ENCODE peak calls at places on chromosomes 13 and 19, in nine cellular contexts. One of them, this sample, is unnamed.
A peak's percentile ranks its signal among the peaks of the same experiment; 100 is the strongest.

GRCh38 chr13:106492576-106493323 is 42.7 kb downstream of the EFNB2 start:
- DNase-seq in AG04450: no peak
- DNase-seq in T-helper 17 cell: no peak
- DNase-seq in sigmoid colon: no peak
- DNase-seq in aorta: no peak
- DNase-seq in H1: no peak
- DNase-seq in heart right ventricle: no peak
- DNase-seq in body of pancreas: no peak
- DNase-seq in naive thymus-derived CD4-positive, alpha-beta T cell: no peak
- DNase-seq in this sample: no peak

GRCh38 chr19:1214862-1215731 is 9.5 kb downstream of the STK11 start:
- DNase-seq in T-helper 17 cell: no peak
- DNase-seq in H1: no peak
- DNase-seq in heart right ventricle: peak; percentile 79
- DNase-seq in body of pancreas: peak; percentile 86
- DNase-seq in sigmoid colon: peak; percentile 87
- DNase-seq in aorta: peak; percentile 92
- DNase-seq in AG04450: no peak
- DNase-seq in naive thymus-derived CD4-positive, alpha-beta T cell: no peak
- DNase-seq in this sample: no peak

GRCh38 chr19:19460258-19460731 is 54.8 kb downstream of the GATAD2A start:
- DNase-seq in T-helper 17 cell: no peak
- DNase-seq in aorta: no peak
- DNase-seq in sigmoid colon: no peak
- DNase-seq in naive thymus-derived CD4-positive, alpha-beta T cell: peak; percentile 12
- DNase-seq in heart right ventricle: no peak
- DNase-seq in H1: no peak
- DNase-seq in body of pancreas: no peak
- DNase-seq in AG04450: no peak
- DNase-seq in this sample: no peak

GRCh38 chr19:34969721-34970120 is 5.7 kb upstream of the ZNF792 start:
- DNase-seq in body of pancreas: no peak
- DNase-seq in sigmoid colon: no peak
- DNase-seq in aorta: no peak
- DNase-seq in AG04450: no peak
- DNase-seq in naive thymus-derived CD4-positive, alpha-beta T cell: no peak
- DNase-seq in H1: no peak
- DNase-seq in heart right ventricle: no peak
- DNase-seq in T-helper 17 cell: no peak
- DNase-seq in this sample: no peak

GRCh38 chr19:45016388-45017314 is 15.4 kb downstream of the RELB start:
- DNase-seq in heart right ventricle: peak; percentile 46
- DNase-seq in aorta: peak; percentile 80
- DNase-seq in H1: peak; percentile 94
- DNase-seq in naive thymus-derived CD4-positive, alpha-beta T cell: peak; percentile 38
- DNase-seq in AG04450: no peak
- DNase-seq in body of pancreas: peak; percentile 84
- DNase-seq in T-helper 17 cell: peak; percentile 78
- DNase-seq in sigmoid colon: peak; percentile 83
- DNase-seq in this sample: peak; percentile 36

GRCh38 chr13:26952551-26953138 is 192.1 kb upstream of the GPR12 start:
- DNase-seq in H1: no peak
- DNase-seq in naive thymus-derived CD4-positive, alpha-beta T cell: no peak
- DNase-seq in sigmoid colon: no peak
- DNase-seq in T-helper 17 cell: no peak
- DNase-seq in body of pancreas: no peak
- DNase-seq in aorta: no peak
- DNase-seq in heart right ventricle: no peak
- DNase-seq in AG04450: no peak
- DNase-seq in this sample: no peak

GRCh38 chr19:49837425-49837824 is 13.5 kb upstream of the PTOV1 start:
- DNase-seq in heart right ventricle: no peak
- DNase-seq in sigmoid colon: no peak
- DNase-seq in aorta: no peak
- DNase-seq in AG04450: no peak
- DNase-seq in T-helper 17 cell: no peak
- DNase-seq in H1: no peak
- DNase-seq in naive thymus-derived CD4-positive, alpha-beta T cell: no peak
- DNase-seq in body of pancreas: no peak
- DNase-seq in this sample: no peak

GRCh38 chr13:107450931-107451330 is 764.4 kb downstream of the LIG4 start:
- DNase-seq in H1: no peak
- DNase-seq in AG04450: peak; percentile 96
- DNase-seq in body of pancreas: no peak
- DNase-seq in naive thymus-derived CD4-positive, alpha-beta T cell: no peak
- DNase-seq in aorta: peak; percentile 85
- DNase-seq in heart right ventricle: no peak
- DNase-seq in sigmoid colon: no peak
- DNase-seq in T-helper 17 cell: no peak
- DNase-seq in this sample: no peak

GRCh38 chr13:102392810-102393209 is 9.0 kb downstream of the FGF14 start:
- DNase-seq in AG04450: no peak
- DNase-seq in sigmoid colon: no peak
- DNase-seq in H1: no peak
- DNase-seq in T-helper 17 cell: no peak
- DNase-seq in heart right ventricle: no peak
- DNase-seq in aorta: no peak
- DNase-seq in body of pancreas: no peak
- DNase-seq in naive thymus-derived CD4-positive, alpha-beta T cell: no peak
- DNase-seq in this sample: no peak

GRCh38 chr19:13262450-13262849 is 112.2 kb downstream of the IER2 start:
- DNase-seq in body of pancreas: peak; percentile 11
- DNase-seq in T-helper 17 cell: no peak
- DNase-seq in naive thymus-derived CD4-positive, alpha-beta T cell: peak; percentile 21
- DNase-seq in aorta: no peak
- DNase-seq in sigmoid colon: no peak
- DNase-seq in H1: no peak
- DNase-seq in AG04450: no peak
- DNase-seq in heart right ventricle: no peak
- DNase-seq in this sample: no peak

GRCh38 chr13:111380431-111380830 is 60.0 kb downstream of the TEX29 start:
- DNase-seq in body of pancreas: no peak
- DNase-seq in heart right ventricle: no peak
- DNase-seq in sigmoid colon: no peak
- DNase-seq in aorta: no peak
- DNase-seq in T-helper 17 cell: no peak
- DNase-seq in H1: no peak
- DNase-seq in naive thymus-derived CD4-positive, alpha-beta T cell: no peak
- DNase-seq in AG04450: no peak
- DNase-seq in this sample: no peak

GRCh38 chr13:27667946-27668345 is 46.3 kb downstream of the POLR1D start:
- DNase-seq in body of pancreas: no peak
- DNase-seq in aorta: no peak
- DNase-seq in H1: no peak
- DNase-seq in AG04450: no peak
- DNase-seq in naive thymus-derived CD4-positive, alpha-beta T cell: no peak
- DNase-seq in sigmoid colon: no peak
- DNase-seq in T-helper 17 cell: no peak
- DNase-seq in heart right ventricle: no peak
- DNase-seq in this sample: no peak

GRCh38 chr13:31538067-31539042 is 201.0 kb upstream of the RXFP2 start:
- DNase-seq in H1: no peak
- DNase-seq in T-helper 17 cell: no peak
- DNase-seq in heart right ventricle: no peak
- DNase-seq in AG04450: no peak
- DNase-seq in aorta: no peak
- DNase-seq in body of pancreas: peak; percentile 8
- DNase-seq in sigmoid colon: no peak
- DNase-seq in naive thymus-derived CD4-positive, alpha-beta T cell: no peak
- DNase-seq in this sample: peak; percentile 15

GRCh38 chr13:31545616-31546015 is 193.7 kb upstream of the RXFP2 start:
- DNase-seq in H1: no peak
- DNase-seq in naive thymus-derived CD4-positive, alpha-beta T cell: no peak
- DNase-seq in aorta: no peak
- DNase-seq in body of pancreas: no peak
- DNase-seq in AG04450: no peak
- DNase-seq in heart right ventricle: no peak
- DNase-seq in sigmoid colon: no peak
- DNase-seq in T-helper 17 cell: no peak
- DNase-seq in this sample: no peak

GRCh38 chr13:31543190-31543589 is 196.1 kb upstream of the RXFP2 start:
- DNase-seq in aorta: no peak
- DNase-seq in body of pancreas: no peak
- DNase-seq in AG04450: no peak
- DNase-seq in sigmoid colon: no peak
- DNase-seq in H1: no peak
- DNase-seq in naive thymus-derived CD4-positive, alpha-beta T cell: no peak
- DNase-seq in T-helper 17 cell: no peak
- DNase-seq in heart right ventricle: no peak
- DNase-seq in this sample: no peak

DNA sequence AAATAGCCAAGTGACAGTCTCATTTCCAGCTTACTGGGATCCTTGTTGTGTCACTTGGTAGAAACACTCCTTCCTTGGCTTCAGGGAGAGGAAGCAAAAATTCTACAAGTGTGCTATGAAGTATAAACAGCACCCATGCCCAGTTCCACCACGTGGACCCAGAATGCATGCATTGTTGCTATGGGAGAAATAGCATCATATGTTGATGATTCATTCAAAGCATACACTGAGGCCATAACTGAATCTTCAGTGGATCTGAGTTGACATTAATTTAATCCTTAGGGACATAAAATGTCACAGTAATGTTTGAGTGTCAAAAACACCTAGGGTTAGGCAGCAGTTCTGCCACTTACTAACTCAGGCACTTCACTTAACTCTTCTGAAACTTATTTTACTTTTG is 199.0 kb upstream of the RXFP2 start:
- DNase-seq in body of pancreas: no peak
- DNase-seq in naive thymus-derived CD4-positive, alpha-beta T cell: no peak
- DNase-seq in T-helper 17 cell: no peak
- DNase-seq in aorta: no peak
- DNase-seq in heart right ventricle: no peak
- DNase-seq in AG04450: no peak
- DNase-seq in H1: no peak
- DNase-seq in sigmoid colon: no peak
- DNase-seq in this sample: no peak
- H3K9me3 ChIP-seq in body of pancreas: no peaks in the 10 kb centered on the region
- H3K9me3 ChIP-seq in naive thymus-derived CD4-positive, alpha-beta T cell: no peaks in the 10 kb centered on the region
- H3K9me3 ChIP-seq in T-helper 17 cell: no peaks in the 10 kb centered on the region
- H3K9me3 ChIP-seq in aorta: no peaks in the 10 kb centered on the region
- H3K9me3 ChIP-seq in heart right ventricle: no peaks in the 10 kb centered on the region
- H3K9me3 ChIP-seq in AG04450: no peaks in the 10 kb centered on the region
- H3K9me3 ChIP-seq in H1: no peaks in the 10 kb centered on the region
- H3K9me3 ChIP-seq in sigmoid colon: no peaks in the 10 kb centered on the region
- H3K9me3 ChIP-seq in this sample: no peaks in the 10 kb centered on the region

DNA sequence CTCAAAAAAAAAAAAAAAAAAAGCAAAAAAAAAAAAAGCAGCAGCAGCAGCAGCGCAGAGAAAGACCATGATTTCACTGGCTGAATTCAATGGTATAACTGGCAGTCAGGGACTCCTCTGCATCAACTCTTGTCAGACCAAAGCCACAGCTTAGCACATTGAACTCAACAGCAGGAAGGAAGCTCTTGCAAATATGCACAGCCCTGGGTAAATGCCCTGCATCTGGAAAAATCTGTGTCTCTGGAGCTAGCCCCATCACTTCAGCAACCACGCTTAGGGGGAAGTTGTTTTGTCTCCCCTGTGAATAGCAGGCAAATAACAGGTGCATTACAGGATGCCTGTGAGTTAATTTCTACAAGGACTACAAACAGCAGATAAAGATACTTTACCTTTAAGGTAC is 17.7 kb upstream of the DHRS12 start:
- DNase-seq in AG04450: no peak
- DNase-seq in heart right ventricle: no peak
- DNase-seq in T-helper 17 cell: no peak
- DNase-seq in H1: no peak
- DNase-seq in naive thymus-derived CD4-positive, alpha-beta T cell: peak; percentile 61
- DNase-seq in body of pancreas: no peak
- DNase-seq in sigmoid colon: peak; percentile 29
- DNase-seq in aorta: no peak
- DNase-seq in this sample: no peak
- H3K9me3 ChIP-seq in AG04450: no peaks in the 10 kb centered on the region
- H3K9me3 ChIP-seq in heart right ventricle: no peaks in the 10 kb centered on the region
- H3K9me3 ChIP-seq in T-helper 17 cell: no peaks in the 10 kb centered on the region
- H3K9me3 ChIP-seq in H1: no peaks in the 10 kb centered on the region
- H3K9me3 ChIP-seq in naive thymus-derived CD4-positive, alpha-beta T cell: no peaks in the 10 kb centered on the region
- H3K9me3 ChIP-seq in body of pancreas: no peaks in the 10 kb centered on the region
- H3K9me3 ChIP-seq in sigmoid colon: no peaks in the 10 kb centered on the region
- H3K9me3 ChIP-seq in aorta: no peaks in the 10 kb centered on the region
- H3K9me3 ChIP-seq in this sample: no peaks in the 10 kb centered on the region

DNA sequence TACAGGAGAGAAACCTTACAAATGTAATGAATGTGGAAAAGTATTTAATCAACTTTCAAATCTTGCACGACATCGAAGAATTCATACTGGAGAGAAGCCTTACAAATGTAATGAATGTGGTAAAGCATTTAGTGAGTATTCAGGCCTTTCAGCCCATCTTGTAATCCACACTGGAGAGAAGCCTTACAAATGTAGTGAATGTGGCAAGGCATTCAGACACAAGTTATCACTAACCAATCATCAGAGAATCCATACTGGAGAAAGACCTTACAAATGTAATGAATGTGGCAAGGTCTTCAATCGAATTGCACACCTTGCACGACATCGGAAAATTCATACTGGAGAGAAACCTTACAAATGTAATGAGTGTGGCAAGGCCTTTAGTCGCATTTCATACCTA is 13.6 kb upstream of the ZNF610 start:
- DNase-seq in naive thymus-derived CD4-positive, alpha-beta T cell: no peak
- DNase-seq in heart right ventricle: no peak
- DNase-seq in T-helper 17 cell: no peak
- DNase-seq in body of pancreas: no peak
- DNase-seq in aorta: no peak
- DNase-seq in AG04450: no peak
- DNase-seq in H1: no peak
- DNase-seq in sigmoid colon: no peak
- DNase-seq in this sample: no peak
- H3K9me3 ChIP-seq in naive thymus-derived CD4-positive, alpha-beta T cell: peaks cover 31% of the 10 kb centered on the region
- H3K9me3 ChIP-seq in heart right ventricle: peaks cover 100% of the 10 kb centered on the region
- H3K9me3 ChIP-seq in T-helper 17 cell: peaks cover 86% of the 10 kb centered on the region
- H3K9me3 ChIP-seq in body of pancreas: peaks cover 9% of the 10 kb centered on the region
- H3K9me3 ChIP-seq in aorta: peaks cover 21% of the 10 kb centered on the region
- H3K9me3 ChIP-seq in AG04450: peaks cover 38% of the 10 kb centered on the region
- H3K9me3 ChIP-seq in H1: peaks cover 83% of the 10 kb centered on the region
- H3K9me3 ChIP-seq in sigmoid colon: peaks cover 94% of the 10 kb centered on the region
- H3K9me3 ChIP-seq in this sample: peaks cover 74% of the 10 kb centered on the region

GRCh38 chr19:17968376-17968775 is 1.5 kb downstream of the KCNN1 start:
- DNase-seq in T-helper 17 cell: no peak
- DNase-seq in heart right ventricle: no peak
- DNase-seq in AG04450: no peak
- DNase-seq in aorta: no peak
- DNase-seq in H1: no peak
- DNase-seq in sigmoid colon: no peak
- DNase-seq in body of pancreas: no peak
- DNase-seq in naive thymus-derived CD4-positive, alpha-beta T cell: no peak
- DNase-seq in this sample: no peak

GRCh38 chr19:17965370-17966114 is 1.4 kb upstream of the KCNN1 start:
- DNase-seq in AG04450: no peak
- DNase-seq in T-helper 17 cell: no peak
- DNase-seq in sigmoid colon: no peak
- DNase-seq in aorta: no peak
- DNase-seq in heart right ventricle: no peak
- DNase-seq in H1: no peak
- DNase-seq in naive thymus-derived CD4-positive, alpha-beta T cell: no peak
- DNase-seq in body of pancreas: no peak
- DNase-seq in this sample: no peak

GRCh38 chr19:17966115-17966455 is 822 bp upstream of the KCNN1 start:
- DNase-seq in sigmoid colon: no peak
- DNase-seq in aorta: peak; percentile 57
- DNase-seq in heart right ventricle: no peak
- DNase-seq in naive thymus-derived CD4-positive, alpha-beta T cell: no peak
- DNase-seq in T-helper 17 cell: no peak
- DNase-seq in H1: no peak
- DNase-seq in AG04450: no peak
- DNase-seq in body of pancreas: no peak
- DNase-seq in this sample: no peak

GRCh38 chr19:17967258-17968051 is 548 bp downstream of the KCNN1 start:
- DNase-seq in heart right ventricle: no peak
- DNase-seq in T-helper 17 cell: no peak
- DNase-seq in AG04450: no peak
- DNase-seq in body of pancreas: no peak
- DNase-seq in sigmoid colon: no peak
- DNase-seq in aorta: no peak
- DNase-seq in H1: peak; percentile 57
- DNase-seq in naive thymus-derived CD4-positive, alpha-beta T cell: no peak
- DNase-seq in this sample: no peak

GRCh38 chr19:17966497-17967257 is at the start of gene KCNN1:
- DNase-seq in T-helper 17 cell: no peak
- DNase-seq in naive thymus-derived CD4-positive, alpha-beta T cell: no peak
- DNase-seq in heart right ventricle: no peak
- DNase-seq in AG04450: no peak
- DNase-seq in H1: peak; percentile 83
- DNase-seq in body of pancreas: no peak
- DNase-seq in aorta: no peak
- DNase-seq in sigmoid colon: no peak
- DNase-seq in this sample: no peak
- H3K9me3 ChIP-seq in T-helper 17 cell: no peaks in the 10 kb centered on the region
- H3K9me3 ChIP-seq in naive thymus-derived CD4-positive, alpha-beta T cell: no peaks in the 10 kb centered on the region
- H3K9me3 ChIP-seq in heart right ventricle: no peaks in the 10 kb centered on the region
- H3K9me3 ChIP-seq in AG04450: no peaks in the 10 kb centered on the region
- H3K9me3 ChIP-seq in H1: no peaks in the 10 kb centered on the region
- H3K9me3 ChIP-seq in body of pancreas: no peaks in the 10 kb centered on the region
- H3K9me3 ChIP-seq in aorta: no peaks in the 10 kb centered on the region
- H3K9me3 ChIP-seq in sigmoid colon: no peaks in the 10 kb centered on the region
- H3K9me3 ChIP-seq in this sample: no peaks in the 10 kb centered on the region